ENCODE peak calls at places on chromosomes 3 and 15, in six cellular contexts. G, K, E, L, A and I are unnamed samples.
A peak's percentile ranks its signal among the peaks of the same experiment; 100 is the strongest.

GRCh38 chr3:172522871-172523818 is at the start of gene TNFSF10:
- DNase-seq in G (peak; percentile 75), K (peak; percentile 73), E (peak; percentile 79), L (peak; percentile 24), A (peak; percentile 76), I (no peak)

GRCh38 chr3:25433106-25433505 is 5.0 kb downstream of the RARB start:
- DNase-seq in G (no peak), K (no peak), E (no peak), L (no peak), A (no peak), I (no peak)

GRCh38 chr3:191026746-191027145 is 164.3 kb upstream of the GMNC start:
- DNase-seq in G (no peak), K (no peak), E (no peak), L (no peak), A (no peak), I (no peak)

GRCh38 chr3:65019412-65020093 is 331.8 kb upstream of the ADAMTS9 start:
- DNase-seq in G (no peak), K (peak; percentile 53), E (no peak), L (no peak), A (no peak), I (no peak)

GRCh38 chr3:90184861-90185260 is 1077.4 kb downstream of the EPHA3 start:
- DNase-seq in G (no peak), K (no peak), E (no peak), L (no peak), A (no peak), I (no peak)

GRCh38 chr3:165983284-165983683 is 146.1 kb upstream of the BCHE start:
- DNase-seq in G (no peak), K (no peak), E (no peak), L (peak; percentile 10), A (no peak), I (no peak)

GRCh38 chr15:64635486-64635815 is 139.9 kb downstream of the RBPMS2 start:
- DNase-seq in G (no peak), K (no peak), E (peak; percentile 63), L (no peak), A (no peak), I (no peak)

GRCh38 chr15:75161106-75161505 is 40.6 kb upstream of the C15orf39 start:
- DNase-seq in G (no peak), K (no peak), E (no peak), L (no peak), A (no peak), I (no peak)

GRCh38 chr3:186465508-186465907 is 78.7 kb downstream of the CRYGS start:
- DNase-seq in G (no peak), K (no peak), E (no peak), L (no peak), A (no peak), I (no peak)

GRCh38 chr3:127457094-127457475 is 133.4 kb downstream of the TPRA1 start:
- DNase-seq in G (no peak), K (no peak), E (peak; percentile 34), L (no peak), A (no peak), I (no peak)

GRCh38 chr15:38853608-38854007 is 289.0 kb upstream of the RASGRP1 start:
- DNase-seq in G (no peak), K (no peak), E (no peak), L (no peak), A (peak; percentile 9), I (peak; percentile 13)

GRCh38 chr15:71485094-71485693 is 325.2 kb upstream of the NR2E3 start:
- DNase-seq in G (peak; percentile 24), K (no peak), E (no peak), L (no peak), A (no peak), I (peak; percentile 48)

GRCh38 chr3:297585-297984 is 101.0 kb downstream of the CHL1 start:
- DNase-seq in G (no peak), K (no peak), E (no peak), L (peak; percentile 79), A (no peak), I (no peak)

GRCh38 chr15:35271371-35272043 is 186.4 kb upstream of the NANOGP8 start:
- DNase-seq in G (no peak), K (no peak), E (no peak), L (no peak), A (no peak), I (no peak)

GRCh38 chr15:25738171-25738792 is 124.8 kb downstream of the ATP10A start:
- DNase-seq in G (no peak), K (no peak), E (peak; percentile 45), L (no peak), A (no peak), I (no peak)

GRCh38 chr3:166013073-166013679 is 176.0 kb upstream of the BCHE start:
- DNase-seq in G (no peak), K (peak; percentile 70), E (no peak), L (peak; percentile 40), A (no peak), I (peak; percentile 10)

GRCh38 chr3:117941015-117941414 is 1093.6 kb downstream of the IGSF11 start:
- DNase-seq in G (no peak), K (no peak), E (no peak), L (no peak), A (no peak), I (no peak)

GRCh38 chr15:31145271-31145911 is 43.9 kb upstream of the TRPM1 start:
- DNase-seq in G (no peak), K (no peak), E (no peak), L (no peak), A (no peak), I (no peak)

GRCh38 chr3:185920168-185920567 is 17.6 kb downstream of the TRA2B start:
- DNase-seq in G (no peak), K (no peak), E (no peak), L (no peak), A (no peak), I (no peak)